ENCODE peak calls at places on chromosomes 5 and 9, in nine cellular contexts. E is mammary epithelial cell; K is prostate gland; I is lower lobe of right lung; S is stomach; J is CD8-positive, alpha-beta memory T cell; M is small intestine; A is CD4-positive, CD25-positive, alpha-beta regulatory T cell; C is psoas muscle. D is an unnamed sample.

GRCh38 chr5:156718985-156719384 is 131.1 kb upstream of the PPP1R2B start:
- DNase-seq in E (no peak), K (no peak), I (no peak), S (no peak), J (no peak), M (no peak), A (no peak), C (no peak), D (no peak)

GRCh38 chr5:73393606-73394489 is 54.7 kb downstream of the FOXD1 start:
- DNase-seq in E (no peak), K (no peak), I (no peak), S (no peak), J (no peak), M (no peak), A (no peak), C (no peak), D (no peak)

GRCh38 chr9:121292801-121293241 is 24.9 kb downstream of the GSN start:
- DNase-seq in E (no peak), K (no peak), I (no peak), S (no peak), J (no peak), M (no peak), A (no peak), C (no peak), D (no peak)

GRCh38 chr9:89001917-89002540 is 10.8 kb downstream of the S1PR3 start:
- DNase-seq in E (no peak), K (no peak), I (no peak), S (no peak), J (no peak), M (no peak), A (no peak), C (no peak), D (no peak)

GRCh38 chr9:122498883-122499288 is 11.7 kb upstream of the OR1J2 start:
- DNase-seq in E (peak; percentile 86), K (peak; percentile 57), I (no peak), S (no peak), J (no peak), M (peak; percentile 18), A (no peak), C (no peak), D (peak; percentile 26)

GRCh38 chr9:115373000-115373709 is 255.2 kb upstream of the TNC start:
- DNase-seq in E (peak; percentile 97), K (no peak), I (no peak), S (peak; percentile 38), J (no peak), M (peak; percentile 19), A (no peak), C (no peak), D (no peak)

GRCh38 chr5:105587963-105588662 is 2025.5 kb upstream of the NUDT12 start:
- DNase-seq in E (peak; percentile 1), K (no peak), I (no peak), S (no peak), J (no peak), M (no peak), A (no peak), C (no peak), D (no peak)

GRCh38 chr9:89400398-89401116 is 82.3 kb downstream of the SECISBP2 start:
- DNase-seq in E (no peak), K (no peak), I (no peak), S (no peak), J (no peak), M (no peak), A (no peak), C (no peak), D (no peak)

GRCh38 chr5:146624179-146624578 is 108.2 kb upstream of the GPR151 start:
- DNase-seq in E (no peak), K (no peak), I (no peak), S (no peak), J (no peak), M (no peak), A (no peak), C (no peak), D (no peak)

GRCh38 chr9:91037511-91038482 is 236.2 kb downstream of the SYK start:
- DNase-seq in E (peak; percentile 41), K (no peak), I (peak; percentile 73), S (peak; percentile 88), J (no peak), M (peak; percentile 98), A (no peak), C (peak; percentile 44), D (no peak)

DNA sequence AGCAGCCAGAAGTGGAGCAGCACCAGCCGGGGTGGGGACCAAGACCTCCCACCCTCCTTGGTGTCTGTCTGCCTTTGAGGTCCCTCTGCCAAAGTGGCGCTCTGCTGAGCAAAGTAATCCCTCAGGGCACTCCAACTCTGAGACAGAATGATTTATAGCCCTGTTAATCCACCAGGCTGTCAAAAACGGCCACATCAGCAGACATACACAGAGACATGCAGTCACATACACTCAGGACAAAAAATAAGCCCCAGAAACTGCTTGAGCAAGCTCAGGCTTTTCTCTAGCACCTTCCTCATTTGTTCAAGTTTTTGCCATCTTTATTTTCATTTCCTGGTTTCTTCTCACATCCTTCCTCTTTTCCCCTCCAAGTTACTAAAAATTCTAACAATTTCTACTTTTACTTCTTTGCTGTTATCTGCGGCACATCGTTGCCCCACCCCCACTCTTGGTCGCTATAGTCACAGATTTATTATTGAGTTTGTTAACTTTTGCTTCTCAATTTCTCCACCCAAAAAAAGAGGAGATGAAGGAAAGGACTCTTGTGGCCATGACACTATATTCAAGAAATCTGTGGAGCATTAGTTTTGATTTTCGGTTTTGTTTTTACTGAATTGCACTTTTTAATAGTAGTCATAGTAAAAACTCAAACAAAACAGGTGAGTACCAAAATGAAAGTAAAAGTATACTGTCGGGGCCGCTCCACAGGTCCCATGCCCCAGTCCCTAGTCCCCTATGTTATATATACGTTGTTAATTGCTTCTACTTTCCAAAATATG is 17.4 kb upstream of the ADRB2 start:
- DNase-seq in E (no peak), K (no peak), I (peak; percentile 78), S (no peak), J (no peak), M (peak; percentile 55), A (peak; percentile 3), C (no peak), D (peak; percentile 67)
- H3K27ac ChIP-seq in E (no peak overlapping the region), K (no peak overlapping the region), I (peak overlapping the region; percentile 69), S (peak overlapping the region; percentile 66), J (peak overlapping the region; percentile 55), M (no peak overlapping the region), A (peak overlapping the region; percentile 71), C (no peak overlapping the region), D (peak overlapping the region; percentile 68)

GRCh38 chr5:116436674-116437350 is 137.8 kb downstream of the SEMA6A start:
- DNase-seq in E (no peak), K (no peak), I (no peak), S (no peak), J (no peak), M (no peak), A (no peak), C (no peak), D (no peak)

GRCh38 chr5:116438979-116439554 is 135.6 kb downstream of the SEMA6A start:
- DNase-seq in E (no peak), K (no peak), I (no peak), S (no peak), J (no peak), M (no peak), A (no peak), C (no peak), D (no peak)

GRCh38 chr5:116437351-116437705 is 137.3 kb downstream of the SEMA6A start:
- DNase-seq in E (no peak), K (no peak), I (no peak), S (no peak), J (no peak), M (no peak), A (no peak), C (no peak), D (no peak)

GRCh38 chr5:116439891-116440290 is 134.7 kb downstream of the SEMA6A start:
- DNase-seq in E (no peak), K (no peak), I (no peak), S (no peak), J (no peak), M (no peak), A (no peak), C (no peak), D (no peak)

DNA sequence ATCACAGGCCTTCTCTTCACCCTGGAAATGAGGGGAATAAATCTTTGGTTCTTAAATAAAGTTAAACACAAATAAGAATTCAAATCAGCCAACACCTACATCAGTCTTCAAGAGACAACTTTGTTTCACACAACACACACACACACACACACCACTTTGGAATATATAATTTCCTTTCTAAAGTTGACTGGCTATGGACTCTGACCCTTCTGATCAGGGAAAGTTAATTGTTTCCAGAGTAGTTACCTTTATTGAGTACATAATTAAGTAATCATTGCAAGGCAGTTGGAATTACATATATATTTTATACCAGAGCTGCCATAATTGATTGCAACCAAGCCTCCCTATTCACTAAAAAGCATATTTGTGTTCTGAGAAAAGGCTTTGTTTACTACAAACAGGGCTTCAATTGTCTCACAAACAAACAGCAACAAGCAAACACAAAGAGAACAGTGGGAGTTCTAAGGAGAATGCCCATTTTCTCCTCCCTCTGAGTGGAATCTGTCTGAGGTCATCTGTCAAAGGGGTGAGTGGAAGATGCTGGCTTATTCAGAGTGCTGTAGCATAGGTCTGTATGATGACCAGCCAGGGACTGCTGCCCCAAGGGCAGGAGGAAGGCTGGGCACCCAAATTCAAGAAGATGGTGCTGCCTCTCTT is 136.6 kb downstream of the SEMA6A start:
- DNase-seq in E (no peak), K (no peak), I (no peak), S (no peak), J (no peak), M (peak; percentile 73), A (no peak), C (no peak), D (no peak)
- H3K4me1 ChIP-seq in E (peaks cover 9% of the 10 kb centered on the region), K (no peaks in the 10 kb centered on the region), I (peaks cover 22% of the 10 kb centered on the region), S (peaks cover 8% of the 10 kb centered on the region), J (no peaks in the 10 kb centered on the region), M (peaks cover 5% of the 10 kb centered on the region), A (no peaks in the 10 kb centered on the region), C (peaks cover 30% of the 10 kb centered on the region), D (no peaks in the 10 kb centered on the region)

GRCh38 chr5:111743521-111743920 is 13.5 kb downstream of the NREP start:
- DNase-seq in E (no peak), K (no peak), I (no peak), S (no peak), J (no peak), M (no peak), A (no peak), C (no peak), D (no peak)

GRCh38 chr5:111744455-111744854 is 12.5 kb downstream of the NREP start:
- DNase-seq in E (no peak), K (no peak), I (no peak), S (no peak), J (no peak), M (no peak), A (no peak), C (no peak), D (no peak)

GRCh38 chr5:111746791-111747190 is 10.2 kb downstream of the NREP start:
- DNase-seq in E (no peak), K (no peak), I (no peak), S (no peak), J (no peak), M (no peak), A (no peak), C (no peak), D (no peak)

GRCh38 chr5:111743993-111744392 is 13.0 kb downstream of the NREP start:
- DNase-seq in E (no peak), K (no peak), I (no peak), S (no peak), J (no peak), M (no peak), A (no peak), C (no peak), D (no peak)

GRCh38 chr5:111745075-111745474 is 11.9 kb downstream of the NREP start:
- DNase-seq in E (no peak), K (no peak), I (no peak), S (no peak), J (no peak), M (no peak), A (no peak), C (no peak), D (no peak)
- H3K27ac ChIP-seq in E (no peak overlapping the region), K (no peak overlapping the region), I (no peak overlapping the region), S (no peak overlapping the region), J (no peak overlapping the region), M (no peak overlapping the region), A (no peak overlapping the region), C (no peak overlapping the region), D (no peak overlapping the region)

GRCh38 chr9:97529363-97530076 is 28.1 kb downstream of the TMOD1 start:
- DNase-seq in E (peak; percentile 21), K (no peak), I (no peak), S (no peak), J (no peak), M (no peak), A (no peak), C (no peak), D (no peak)
- H3K4me1 ChIP-seq in E (no peaks in the 10 kb centered on the region), K (no peaks in the 10 kb centered on the region), I (peaks cover 19% of the 10 kb centered on the region), S (peaks cover 18% of the 10 kb centered on the region), J (no peaks in the 10 kb centered on the region), M (no peaks in the 10 kb centered on the region), A (no peaks in the 10 kb centered on the region), C (peaks cover 80% of the 10 kb centered on the region), D (no peaks in the 10 kb centered on the region)

D was measured in CD4-positive, alpha-beta memory T cell.